ENCODE peak calls at places on chromosome 4, in nine cellular contexts. One of them, this sample, is unnamed.

GRCh38 chr4:48478273-48478672 is 4.9 kb upstream of the SLC10A4 start:
- DNase-seq in mesendoderm: no peak
- DNase-seq in HTR-8/SVneo: no peak
- DNase-seq in pancreas: no peak
- DNase-seq in CD8-positive, alpha-beta memory T cell: no peak
- DNase-seq in mucosa of descending colon: no peak
- DNase-seq in effector memory CD4-positive, alpha-beta T cell: no peak
- DNase-seq in iPS-NIHi11: no peak
- DNase-seq in heart left ventricle: no peak
- DNase-seq in this sample: no peak

GRCh38 chr4:95572304-95572991 is 23.7 kb upstream of the UNC5C start:
- DNase-seq in CD8-positive, alpha-beta memory T cell: no peak
- DNase-seq in HTR-8/SVneo: no peak
- DNase-seq in heart left ventricle: peak; percentile 38
- DNase-seq in mesendoderm: peak; percentile 85
- DNase-seq in effector memory CD4-positive, alpha-beta T cell: no peak
- DNase-seq in iPS-NIHi11: peak; percentile 49
- DNase-seq in pancreas: peak; percentile 30
- DNase-seq in mucosa of descending colon: no peak
- DNase-seq in this sample: peak; percentile 49

GRCh38 chr4:38323141-38323634 is 340.8 kb upstream of the KLF3 start:
- DNase-seq in pancreas: no peak
- DNase-seq in mucosa of descending colon: no peak
- DNase-seq in iPS-NIHi11: no peak
- DNase-seq in mesendoderm: peak; percentile 42
- DNase-seq in effector memory CD4-positive, alpha-beta T cell: no peak
- DNase-seq in heart left ventricle: no peak
- DNase-seq in HTR-8/SVneo: no peak
- DNase-seq in CD8-positive, alpha-beta memory T cell: no peak
- DNase-seq in this sample: no peak

GRCh38 chr4:22514001-22514400 is 1.9 kb downstream of the ADGRA3 start:
- DNase-seq in HTR-8/SVneo: peak; percentile 23
- DNase-seq in heart left ventricle: no peak
- DNase-seq in mucosa of descending colon: no peak
- DNase-seq in mesendoderm: no peak
- DNase-seq in effector memory CD4-positive, alpha-beta T cell: no peak
- DNase-seq in iPS-NIHi11: no peak
- DNase-seq in pancreas: no peak
- DNase-seq in CD8-positive, alpha-beta memory T cell: no peak
- DNase-seq in this sample: no peak

GRCh38 chr4:134636332-134637055 is 434.9 kb upstream of the PABPC4L start:
- DNase-seq in pancreas: no peak
- DNase-seq in iPS-NIHi11: no peak
- DNase-seq in HTR-8/SVneo: no peak
- DNase-seq in effector memory CD4-positive, alpha-beta T cell: no peak
- DNase-seq in mesendoderm: no peak
- DNase-seq in CD8-positive, alpha-beta memory T cell: no peak
- DNase-seq in mucosa of descending colon: no peak
- DNase-seq in heart left ventricle: no peak
- DNase-seq in this sample: no peak

GRCh38 chr4:131337956-131338355 is 1811.1 kb upstream of the PCDH10 start:
- DNase-seq in mesendoderm: no peak
- DNase-seq in heart left ventricle: no peak
- DNase-seq in iPS-NIHi11: no peak
- DNase-seq in pancreas: no peak
- DNase-seq in HTR-8/SVneo: no peak
- DNase-seq in effector memory CD4-positive, alpha-beta T cell: no peak
- DNase-seq in mucosa of descending colon: no peak
- DNase-seq in CD8-positive, alpha-beta memory T cell: no peak
- DNase-seq in this sample: no peak

GRCh38 chr4:6942238-6942800 is 32.7 kb downstream of the TBC1D14 start:
- DNase-seq in effector memory CD4-positive, alpha-beta T cell: no peak
- DNase-seq in mesendoderm: peak; percentile 49
- DNase-seq in CD8-positive, alpha-beta memory T cell: peak; percentile 22
- DNase-seq in heart left ventricle: no peak
- DNase-seq in iPS-NIHi11: no peak
- DNase-seq in mucosa of descending colon: peak; percentile 66
- DNase-seq in pancreas: no peak
- DNase-seq in HTR-8/SVneo: peak; percentile 81
- DNase-seq in this sample: no peak

GRCh38 chr4:10086506-10087120 is 30.0 kb downstream of the WDR1 start:
- DNase-seq in mesendoderm: no peak
- DNase-seq in effector memory CD4-positive, alpha-beta T cell: no peak
- DNase-seq in mucosa of descending colon: peak; percentile 51
- DNase-seq in HTR-8/SVneo: no peak
- DNase-seq in CD8-positive, alpha-beta memory T cell: no peak
- DNase-seq in iPS-NIHi11: no peak
- DNase-seq in heart left ventricle: no peak
- DNase-seq in pancreas: no peak
- DNase-seq in this sample: peak; percentile 26

GRCh38 chr4:65918217-65918616 is 247.9 kb upstream of the EPHA5 start:
- DNase-seq in CD8-positive, alpha-beta memory T cell: no peak
- DNase-seq in iPS-NIHi11: peak; percentile 22
- DNase-seq in mesendoderm: no peak
- DNase-seq in effector memory CD4-positive, alpha-beta T cell: no peak
- DNase-seq in HTR-8/SVneo: no peak
- DNase-seq in mucosa of descending colon: no peak
- DNase-seq in heart left ventricle: no peak
- DNase-seq in pancreas: no peak
- DNase-seq in this sample: no peak

GRCh38 chr4:99473131-99473530 is 37.7 kb upstream of the C4orf17 start:
- DNase-seq in CD8-positive, alpha-beta memory T cell: no peak
- DNase-seq in mucosa of descending colon: no peak
- DNase-seq in pancreas: no peak
- DNase-seq in heart left ventricle: no peak
- DNase-seq in mesendoderm: no peak
- DNase-seq in HTR-8/SVneo: no peak
- DNase-seq in effector memory CD4-positive, alpha-beta T cell: no peak
- DNase-seq in iPS-NIHi11: no peak
- DNase-seq in this sample: no peak

GRCh38 chr4:41280010-41280409 is 23.3 kb downstream of the UCHL1 start:
- DNase-seq in pancreas: no peak
- DNase-seq in iPS-NIHi11: no peak
- DNase-seq in CD8-positive, alpha-beta memory T cell: no peak
- DNase-seq in effector memory CD4-positive, alpha-beta T cell: no peak
- DNase-seq in mucosa of descending colon: no peak
- DNase-seq in mesendoderm: peak; percentile 61
- DNase-seq in HTR-8/SVneo: no peak
- DNase-seq in heart left ventricle: no peak
- DNase-seq in this sample: no peak

GRCh38 chr4:2288051-2288541 is 26.2 kb upstream of the MXD4 start:
- DNase-seq in HTR-8/SVneo: no peak
- DNase-seq in iPS-NIHi11: no peak
- DNase-seq in pancreas: peak; percentile 8
- DNase-seq in effector memory CD4-positive, alpha-beta T cell: no peak
- DNase-seq in mucosa of descending colon: peak; percentile 27
- DNase-seq in mesendoderm: no peak
- DNase-seq in CD8-positive, alpha-beta memory T cell: no peak
- DNase-seq in heart left ventricle: no peak
- DNase-seq in this sample: no peak

GRCh38 chr4:127479031-127479622 is 153.6 kb upstream of the INTU start:
- DNase-seq in HTR-8/SVneo: peak; percentile 8
- DNase-seq in CD8-positive, alpha-beta memory T cell: no peak
- DNase-seq in effector memory CD4-positive, alpha-beta T cell: no peak
- DNase-seq in heart left ventricle: no peak
- DNase-seq in mesendoderm: peak; percentile 52
- DNase-seq in pancreas: no peak
- DNase-seq in iPS-NIHi11: peak; percentile 18
- DNase-seq in mucosa of descending colon: no peak
- DNase-seq in this sample: no peak

GRCh38 chr4:177687117-177687516 is 244.9 kb upstream of the AGA start:
- DNase-seq in pancreas: no peak
- DNase-seq in effector memory CD4-positive, alpha-beta T cell: no peak
- DNase-seq in iPS-NIHi11: no peak
- DNase-seq in mesendoderm: no peak
- DNase-seq in CD8-positive, alpha-beta memory T cell: no peak
- DNase-seq in mucosa of descending colon: no peak
- DNase-seq in heart left ventricle: no peak
- DNase-seq in HTR-8/SVneo: no peak
- DNase-seq in this sample: no peak

GRCh38 chr4:170979736-170980135 is 833.5 kb upstream of the GALNTL6 start:
- DNase-seq in heart left ventricle: no peak
- DNase-seq in iPS-NIHi11: peak; percentile 4
- DNase-seq in HTR-8/SVneo: no peak
- DNase-seq in CD8-positive, alpha-beta memory T cell: no peak
- DNase-seq in mesendoderm: peak; percentile 32
- DNase-seq in mucosa of descending colon: no peak
- DNase-seq in effector memory CD4-positive, alpha-beta T cell: no peak
- DNase-seq in pancreas: peak; percentile 21
- DNase-seq in this sample: no peak

GRCh38 chr4:138650917-138651564 is 364.5 kb upstream of the NOCT start:
- DNase-seq in HTR-8/SVneo: peak; percentile 69
- DNase-seq in heart left ventricle: no peak
- DNase-seq in iPS-NIHi11: no peak
- DNase-seq in mucosa of descending colon: no peak
- DNase-seq in pancreas: no peak
- DNase-seq in CD8-positive, alpha-beta memory T cell: no peak
- DNase-seq in effector memory CD4-positive, alpha-beta T cell: no peak
- DNase-seq in mesendoderm: peak; percentile 89
- DNase-seq in this sample: no peak

GRCh38 chr4:14934704-14935390 is 67.4 kb upstream of the CPEB2 start:
- DNase-seq in pancreas: no peak
- DNase-seq in mucosa of descending colon: no peak
- DNase-seq in iPS-NIHi11: no peak
- DNase-seq in mesendoderm: no peak
- DNase-seq in HTR-8/SVneo: no peak
- DNase-seq in CD8-positive, alpha-beta memory T cell: no peak
- DNase-seq in heart left ventricle: no peak
- DNase-seq in effector memory CD4-positive, alpha-beta T cell: no peak
- DNase-seq in this sample: no peak

GRCh38 chr4:113026556-113026955 is 22.9 kb upstream of the ANK2 start:
- DNase-seq in mucosa of descending colon: no peak
- DNase-seq in heart left ventricle: no peak
- DNase-seq in iPS-NIHi11: no peak
- DNase-seq in HTR-8/SVneo: no peak
- DNase-seq in mesendoderm: no peak
- DNase-seq in pancreas: no peak
- DNase-seq in CD8-positive, alpha-beta memory T cell: no peak
- DNase-seq in effector memory CD4-positive, alpha-beta T cell: no peak
- DNase-seq in this sample: no peak

GRCh38 chr4:16269742-16270522 is 43.7 kb upstream of the TAPT1 start:
- DNase-seq in effector memory CD4-positive, alpha-beta T cell: no peak
- DNase-seq in mucosa of descending colon: no peak
- DNase-seq in pancreas: no peak
- DNase-seq in iPS-NIHi11: no peak
- DNase-seq in mesendoderm: no peak
- DNase-seq in heart left ventricle: no peak
- DNase-seq in HTR-8/SVneo: no peak
- DNase-seq in CD8-positive, alpha-beta memory T cell: no peak
- DNase-seq in this sample: no peak

GRCh38 chr4:37648084-37648817 is 37.9 kb downstream of the RELL1 start:
- DNase-seq in pancreas: peak; percentile 77
- DNase-seq in iPS-NIHi11: peak; percentile 38
- DNase-seq in HTR-8/SVneo: peak; percentile 86
- DNase-seq in CD8-positive, alpha-beta memory T cell: no peak
- DNase-seq in heart left ventricle: peak; percentile 48
- DNase-seq in mesendoderm: peak; percentile 93
- DNase-seq in mucosa of descending colon: peak; percentile 67
- DNase-seq in effector memory CD4-positive, alpha-beta T cell: no peak
- DNase-seq in this sample: peak; percentile 82

GRCh38 chr4:26320453-26321325 is at the start of gene RBPJ:
- DNase-seq in mesendoderm: peak; percentile 99
- DNase-seq in iPS-NIHi11: peak; percentile 88
- DNase-seq in effector memory CD4-positive, alpha-beta T cell: peak; percentile 89
- DNase-seq in mucosa of descending colon: peak; percentile 93
- DNase-seq in pancreas: peak; percentile 95
- DNase-seq in HTR-8/SVneo: peak; percentile 86
- DNase-seq in heart left ventricle: peak; percentile 92
- DNase-seq in CD8-positive, alpha-beta memory T cell: peak; percentile 84
- DNase-seq in this sample: peak; percentile 92

GRCh38 chr4:166195101-166195500 is 322.1 kb downstream of the TLL1 start:
- DNase-seq in pancreas: no peak
- DNase-seq in HTR-8/SVneo: no peak
- DNase-seq in effector memory CD4-positive, alpha-beta T cell: no peak
- DNase-seq in heart left ventricle: no peak
- DNase-seq in CD8-positive, alpha-beta memory T cell: no peak
- DNase-seq in mucosa of descending colon: no peak
- DNase-seq in iPS-NIHi11: no peak
- DNase-seq in mesendoderm: no peak
- DNase-seq in this sample: no peak

GRCh38 chr4:107831140-107831539 is 6.4 kb downstream of the SGMS2 start:
- DNase-seq in mucosa of descending colon: no peak
- DNase-seq in mesendoderm: no peak
- DNase-seq in effector memory CD4-positive, alpha-beta T cell: no peak
- DNase-seq in HTR-8/SVneo: no peak
- DNase-seq in iPS-NIHi11: no peak
- DNase-seq in heart left ventricle: no peak
- DNase-seq in pancreas: no peak
- DNase-seq in CD8-positive, alpha-beta memory T cell: no peak
- DNase-seq in this sample: no peak

GRCh38 chr4:22502895-22503814 is 12.7 kb downstream of the ADGRA3 start:
- DNase-seq in mucosa of descending colon: no peak
- DNase-seq in mesendoderm: no peak
- DNase-seq in heart left ventricle: no peak
- DNase-seq in effector memory CD4-positive, alpha-beta T cell: no peak
- DNase-seq in pancreas: no peak
- DNase-seq in CD8-positive, alpha-beta memory T cell: no peak
- DNase-seq in iPS-NIHi11: no peak
- DNase-seq in HTR-8/SVneo: no peak
- DNase-seq in this sample: no peak

GRCh38 chr4:177483271-177483670 is 41.0 kb upstream of the AGA start:
- DNase-seq in mesendoderm: no peak
- DNase-seq in HTR-8/SVneo: no peak
- DNase-seq in heart left ventricle: no peak
- DNase-seq in mucosa of descending colon: no peak
- DNase-seq in iPS-NIHi11: no peak
- DNase-seq in pancreas: no peak
- DNase-seq in CD8-positive, alpha-beta memory T cell: no peak
- DNase-seq in effector memory CD4-positive, alpha-beta T cell: no peak
- DNase-seq in this sample: no peak

GRCh38 chr4:163279713-163280112 is 52.7 kb downstream of the NPY1R start:
- DNase-seq in mesendoderm: peak; percentile 5
- DNase-seq in effector memory CD4-positive, alpha-beta T cell: no peak
- DNase-seq in pancreas: no peak
- DNase-seq in mucosa of descending colon: no peak
- DNase-seq in CD8-positive, alpha-beta memory T cell: no peak
- DNase-seq in iPS-NIHi11: no peak
- DNase-seq in HTR-8/SVneo: no peak
- DNase-seq in heart left ventricle: no peak
- DNase-seq in this sample: no peak

GRCh38 chr4:184475096-184475461 is 729 bp upstream of the IRF2 start:
- DNase-seq in pancreas: peak; percentile 47
- DNase-seq in effector memory CD4-positive, alpha-beta T cell: peak; percentile 43
- DNase-seq in CD8-positive, alpha-beta memory T cell: peak; percentile 33
- DNase-seq in heart left ventricle: peak; percentile 41
- DNase-seq in mesendoderm: peak; percentile 68
- DNase-seq in mucosa of descending colon: peak; percentile 73
- DNase-seq in HTR-8/SVneo: peak; percentile 54
- DNase-seq in iPS-NIHi11: peak; percentile 42
- DNase-seq in this sample: peak; percentile 57

GRCh38 chr4:186823989-186824388 is 100.3 kb upstream of the FAT1 start:
- DNase-seq in mucosa of descending colon: no peak
- DNase-seq in heart left ventricle: no peak
- DNase-seq in pancreas: no peak
- DNase-seq in iPS-NIHi11: no peak
- DNase-seq in effector memory CD4-positive, alpha-beta T cell: no peak
- DNase-seq in mesendoderm: no peak
- DNase-seq in HTR-8/SVneo: no peak
- DNase-seq in CD8-positive, alpha-beta memory T cell: no peak
- DNase-seq in this sample: no peak

GRCh38 chr4:94827481-94828110 is 69.8 kb downstream of the BMPR1B start:
- DNase-seq in effector memory CD4-positive, alpha-beta T cell: no peak
- DNase-seq in mesendoderm: peak; percentile 94
- DNase-seq in mucosa of descending colon: no peak
- DNase-seq in iPS-NIHi11: no peak
- DNase-seq in HTR-8/SVneo: peak; percentile 24
- DNase-seq in CD8-positive, alpha-beta memory T cell: no peak
- DNase-seq in pancreas: no peak
- DNase-seq in heart left ventricle: no peak
- DNase-seq in this sample: no peak

GRCh38 chr4:53043900-53044650 is 182.0 kb downstream of the RASL11B start:
- DNase-seq in heart left ventricle: no peak
- DNase-seq in HTR-8/SVneo: no peak
- DNase-seq in mesendoderm: no peak
- DNase-seq in CD8-positive, alpha-beta memory T cell: no peak
- DNase-seq in effector memory CD4-positive, alpha-beta T cell: no peak
- DNase-seq in pancreas: no peak
- DNase-seq in mucosa of descending colon: no peak
- DNase-seq in iPS-NIHi11: no peak
- DNase-seq in this sample: no peak

GRCh38 chr4:173448103-173448502 is 49.2 kb upstream of the SCRG1 start:
- DNase-seq in pancreas: no peak
- DNase-seq in HTR-8/SVneo: no peak
- DNase-seq in mucosa of descending colon: no peak
- DNase-seq in heart left ventricle: no peak
- DNase-seq in effector memory CD4-positive, alpha-beta T cell: no peak
- DNase-seq in CD8-positive, alpha-beta memory T cell: no peak
- DNase-seq in iPS-NIHi11: no peak
- DNase-seq in mesendoderm: no peak
- DNase-seq in this sample: peak; percentile 33

This sample was measured in left colon.